ENCODE peak calls at places on chromosome 22, in ten cellular contexts. S is SK-N-SH, V is sigmoid colon, M is prostate gland, I is K562, U is spleen, Q is stomach, G is GM23338, H is breast epithelium, O is H1. P is an unnamed sample.

GRCh38 chr22:38412435-38413084 is 42.4 kb downstream of the KCNJ4 start:
- DNase-seq in Q (no peak), H (peak), G (peak), O (peak), V (peak), I (peak), M (no peak), U (peak), S (peak), P (no peak)

GRCh38 chr22:29569011-29569678 is 11.8 kb downstream of the NIPSNAP1 start:
- DNase-seq in S (no peak), U (no peak), Q (no peak), O (no peak), V (no peak), H (no peak), I (peak), M (no peak), G (no peak), P (no peak)

GRCh38 chr22:38427940-38428339 is 27.1 kb downstream of the KCNJ4 start:
- DNase-seq in V (no peak), M (no peak), Q (no peak), H (no peak), S (no peak), I (no peak), G (no peak), O (no peak), U (no peak), P (no peak)

GRCh38 chr22:24133187-24133965 is 47.9 kb upstream of the SUSD2 start:
- DNase-seq in O (no peak), V (peak), Q (no peak), G (peak), M (no peak), H (no peak), U (no peak), S (no peak), I (no peak), P (no peak)

GRCh38 chr22:23495614-23496444 is 84.3 kb downstream of the IGLL1 start:
- DNase-seq in I (no peak), O (peak), U (peak), H (no peak), M (no peak), Q (no peak), G (no peak), V (no peak), S (no peak), P (no peak)

GRCh38 chr22:24146190-24146616 is 35.1 kb upstream of the SUSD2 start:
- DNase-seq in Q (peak), G (peak), O (peak), V (peak), I (peak), U (peak), M (peak), S (peak), H (no peak), P (peak)

GRCh38 chr22:30016596-30016995 is 63.7 kb upstream of the HORMAD2 start:
- DNase-seq in U (no peak), V (no peak), I (no peak), Q (no peak), G (no peak), M (no peak), H (no peak), O (no peak), S (no peak), P (no peak)

GRCh38 chr22:43173976-43174720 is 12.8 kb downstream of the TTLL12 start:
- DNase-seq in I (no peak), M (no peak), O (no peak), H (no peak), U (peak), G (no peak), Q (no peak), V (no peak), S (no peak), P (no peak)

GRCh38 chr22:17007257-17007656 is 765 bp downstream of the GAB4 start:
- DNase-seq in M (no peak), Q (no peak), U (no peak), O (peak), I (no peak), S (no peak), G (peak), H (no peak), V (no peak), P (no peak)

GRCh38 chr22:21623402-21623970 is 6.3 kb downstream of the YDJC start:
- DNase-seq in I (no peak), U (no peak), S (no peak), Q (no peak), O (no peak), M (no peak), V (no peak), H (no peak), G (no peak), P (no peak)

GRCh38 chr22:45582236-45582954 is 79.7 kb downstream of the FBLN1 start:
- DNase-seq in G (no peak), V (no peak), Q (no peak), M (no peak), S (no peak), I (no peak), O (no peak), U (peak), H (no peak), P (no peak)

GRCh38 chr22:17576475-17576874 is 13.2 kb downstream of the SLC25A18 start:
- DNase-seq in G (peak), O (no peak), V (no peak), U (no peak), Q (no peak), I (peak), M (no peak), H (no peak), S (no peak), P (no peak)

GRCh38 chr22:25726241-25726640 is 15.7 kb upstream of the MYO18B start:
- DNase-seq in O (no peak), U (no peak), Q (no peak), M (no peak), I (peak), V (no peak), G (no peak), H (no peak), S (no peak), P (no peak)

GRCh38 chr22:49101225-49101624 is 726.4 kb downstream of the BRD1 start:
- DNase-seq in Q (no peak), S (no peak), U (peak), I (no peak), O (no peak), G (no peak), M (no peak), V (no peak), H (no peak), P (no peak)

GRCh38 chr22:22759889-22760546 is 115.6 kb downstream of the GGTLC2 start:
- DNase-seq in Q (no peak), U (no peak), M (no peak), O (no peak), V (no peak), S (no peak), G (no peak), H (no peak), I (peak), P (no peak)

GRCh38 chr22:46129390-46130041 is 20.8 kb upstream of the PPARA start:
- DNase-seq in G (no peak), H (no peak), I (no peak), S (no peak), M (no peak), U (peak), V (no peak), O (no peak), Q (no peak), P (no peak)

GRCh38 chr22:30000566-30000965 is 79.7 kb upstream of the HORMAD2 start:
- DNase-seq in I (no peak), O (no peak), G (no peak), S (no peak), H (no peak), U (no peak), V (no peak), Q (no peak), M (no peak), P (no peak)

GRCh38 chr22:23894710-23895598 is 771 bp downstream of the MIF start:
- DNase-seq in G (peak), Q (peak), O (peak), V (peak), H (peak), S (peak), U (peak), I (peak), M (peak), P (peak)

GRCh38 chr22:37552560-37553163 is 7.6 kb upstream of the CDC42EP1 start:
- DNase-seq in I (peak), S (peak), V (no peak), H (no peak), M (no peak), G (peak), O (peak), U (no peak), Q (no peak), P (no peak)

GRCh38 chr22:21917206-21917958 is 35.3 kb downstream of the PPM1F start:
- DNase-seq in H (no peak), G (peak), O (no peak), M (no peak), I (no peak), S (peak), U (no peak), Q (peak), V (no peak), P (no peak)

GRCh38 chr22:37741312-37741795 is 44.5 kb downstream of the TRIOBP start:
- DNase-seq in G (peak), U (no peak), I (no peak), O (peak), H (no peak), V (peak), Q (peak), M (no peak), S (peak), P (peak)

GRCh38 chr22:35510481-35510934 is 30.1 kb upstream of the RASD2 start:
- DNase-seq in G (no peak), U (no peak), I (no peak), O (no peak), Q (no peak), H (no peak), S (no peak), V (no peak), M (no peak), P (no peak)

GRCh38 chr22:38415046-38415445 is 40.0 kb downstream of the KCNJ4 start:
- DNase-seq in M (no peak), V (peak), G (no peak), O (no peak), Q (no peak), H (peak), S (no peak), I (no peak), U (peak), P (no peak)

GRCh38 chr22:38315801-38316339 is 1.4 kb downstream of the CSNK1E start:
- DNase-seq in O (no peak), U (peak), V (no peak), G (no peak), M (no peak), H (no peak), S (no peak), I (no peak), Q (no peak), P (peak)

GRCh38 chr22:35961480-35961902 is 67.1 kb downstream of the RBFOX2 start:
- DNase-seq in U (no peak), H (no peak), G (peak), O (peak), Q (no peak), M (no peak), S (peak), V (peak), I (no peak), P (no peak)

GRCh38 chr22:37274380-37274862 is 7.9 kb upstream of the CYTH4 start:
- DNase-seq in O (no peak), V (peak), M (no peak), G (no peak), H (no peak), U (peak), Q (peak), I (no peak), S (no peak), P (peak)

GRCh38 chr22:37196539-37197450 is 8.7 kb upstream of the C1QTNF6 start:
- DNase-seq in H (peak), S (peak), G (no peak), O (no peak), Q (peak), V (peak), I (no peak), M (peak), U (peak), P (no peak)

GRCh38 chr22:24107668-24108067 is 73.6 kb upstream of the SUSD2 start:
- DNase-seq in M (peak), O (no peak), I (no peak), Q (peak), S (no peak), G (no peak), H (peak), U (no peak), V (peak), P (no peak)

GRCh38 chr22:46798366-46799057 is 36.1 kb downstream of the TBC1D22A start:
- DNase-seq in S (peak), I (peak), H (no peak), Q (peak), M (no peak), G (peak), V (peak), O (peak), U (peak), P (peak)

GRCh38 chr22:41888638-41889200 is 26.2 kb downstream of the SHISA8 start:
- DNase-seq in U (no peak), S (no peak), H (no peak), Q (no peak), M (no peak), I (no peak), O (no peak), G (no peak), V (no peak), P (no peak)

GRCh38 chr22:38034278-38034882 is 22.8 kb upstream of the PICK1 start:
- DNase-seq in Q (peak), V (peak), U (peak), H (peak), G (peak), I (peak), O (peak), S (peak), M (peak), P (peak)

GRCh38 chr22:45966320-45966891 is 10.6 kb downstream of the WNT7B start:
- DNase-seq in O (no peak), M (no peak), S (no peak), U (no peak), I (no peak), G (no peak), V (no peak), H (no peak), Q (no peak), P (peak)

GRCh38 chr22:17952273-17952801 is 72.0 kb downstream of the MICAL3 start:
- DNase-seq in S (no peak), V (peak), G (no peak), O (no peak), M (no peak), I (peak), U (no peak), H (no peak), Q (no peak), P (no peak)

GRCh38 chr22:41478473-41478872 is 9.6 kb downstream of the ACO2 start:
- DNase-seq in S (no peak), H (no peak), O (no peak), U (no peak), G (no peak), I (no peak), M (no peak), V (no peak), Q (no peak), P (no peak)

GRCh38 chr22:19494001-19494560 is 14.4 kb downstream of the CDC45 start:
- DNase-seq in I (no peak), G (no peak), H (no peak), S (no peak), U (no peak), O (no peak), M (no peak), Q (no peak), V (no peak), P (no peak)

GRCh38 chr22:19490628-19491230 is 11.0 kb downstream of the CDC45 start:
- DNase-seq in U (no peak), H (no peak), O (no peak), Q (no peak), G (no peak), V (no peak), M (no peak), S (no peak), I (no peak), P (no peak)

GRCh38 chr22:19492504-19493174 is 12.9 kb downstream of the CDC45 start:
- DNase-seq in Q (no peak), O (no peak), G (no peak), V (no peak), M (no peak), S (no peak), H (no peak), I (no peak), U (no peak), P (no peak)

GRCh38 chr22:19488285-19488684 is 8.6 kb downstream of the CDC45 start:
- DNase-seq in Q (no peak), V (no peak), I (no peak), G (no peak), S (no peak), O (no peak), U (no peak), M (no peak), H (no peak), P (no peak)

DNA sequence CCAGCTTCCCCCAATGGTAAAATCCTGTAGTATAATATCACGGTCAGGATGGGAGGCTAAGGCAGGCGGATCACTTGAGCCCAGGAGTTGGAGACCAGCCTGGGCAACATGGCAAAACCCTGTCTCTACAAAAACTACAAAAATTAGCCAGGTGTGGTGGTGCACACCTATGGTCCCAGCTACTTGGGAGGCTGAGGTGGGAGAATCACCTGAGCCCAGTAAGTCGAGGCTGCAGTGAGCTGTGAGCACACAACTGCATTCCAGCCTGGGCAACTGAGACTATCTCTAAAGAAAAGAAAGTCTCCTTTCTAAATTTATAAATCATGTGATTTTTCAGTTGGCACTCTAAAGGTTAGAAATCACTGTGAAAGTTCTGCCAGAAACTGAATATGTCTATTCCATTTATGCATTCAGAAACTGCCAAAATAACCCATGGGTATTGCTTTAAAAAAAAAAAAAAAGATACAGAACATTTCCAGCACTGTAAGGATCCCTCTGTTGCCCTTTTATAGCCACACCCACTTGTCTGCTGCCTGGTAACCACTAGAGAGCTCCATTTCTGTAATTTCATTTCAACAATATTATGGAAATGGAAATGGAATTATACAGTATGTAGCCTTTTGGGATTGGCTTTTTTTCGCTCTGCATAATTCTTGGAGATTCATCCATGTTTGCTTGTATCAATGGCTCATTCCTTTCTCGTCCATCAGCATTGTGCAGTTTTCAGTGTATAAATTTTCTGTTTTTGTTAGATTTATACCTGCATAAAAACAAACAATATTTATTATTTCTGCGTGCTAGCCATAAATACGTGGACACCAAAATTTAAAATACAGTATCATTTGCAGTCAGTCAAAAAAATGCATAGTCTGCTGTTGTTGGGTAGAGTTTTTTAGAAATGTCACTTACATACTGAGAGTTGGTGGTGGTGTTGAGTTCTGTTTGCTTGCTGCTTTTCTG is 9.4 kb downstream of the CDC45 start:
- DNase-seq in G (no peak), Q (no peak), H (no peak), S (peak), O (no peak), M (no peak), I (no peak), U (no peak), V (no peak), P (no peak)
- TF ChIP-seq CTCF in G (no peak), Q (no peak), H (no peak), S (peak), O (no peak), M (no peak), I (peak), U (no peak), V (no peak), P (no peak)

GRCh38 chr22:19713228-19713627 is 1.1 kb upstream of the SEPTIN5 start:
- DNase-seq in G (no peak), H (no peak), M (no peak), U (peak), S (no peak), I (no peak), O (no peak), V (no peak), Q (no peak), P (no peak)

GRCh38 chr22:19713650-19714319 is 518 bp upstream of the SEPTIN5 start:
- DNase-seq in O (peak), Q (no peak), U (peak), S (peak), H (no peak), M (no peak), V (no peak), I (no peak), G (peak), P (no peak)

GRCh38 chr22:19716041-19716828 is 1.9 kb downstream of the SEPTIN5 start:
- DNase-seq in V (no peak), Q (no peak), O (no peak), H (no peak), I (no peak), G (no peak), S (no peak), U (peak), M (no peak), P (no peak)

GRCh38 chr22:19715286-19715939 is 1.1 kb downstream of the SEPTIN5 start:
- DNase-seq in M (no peak), Q (no peak), G (no peak), O (no peak), I (no peak), U (peak), V (no peak), H (no peak), S (no peak), P (no peak)

GRCh38 chr22:19714320-19715252 is at the start of gene SEPTIN5:
- DNase-seq in S (peak), H (no peak), G (no peak), O (peak), M (no peak), V (no peak), U (peak), Q (no peak), I (peak), P (no peak)
- H3K27ac ChIP-seq in S (peak), H (peak), G (no peak), O (no peak), M (no peak), V (peak), U (no peak), Q (no peak), I (no peak), P (peak)

GRCh38 chr22:32758866-32759385 is 42.6 kb upstream of the TIMP3 start:
- DNase-seq in M (no peak), G (no peak), I (no peak), H (no peak), S (no peak), V (no peak), Q (no peak), O (no peak), U (no peak), P (no peak)

GRCh38 chr22:32760396-32760795 is 41.1 kb upstream of the TIMP3 start:
- DNase-seq in I (no peak), Q (no peak), S (no peak), G (no peak), U (no peak), M (no peak), O (no peak), V (no peak), H (no peak), P (no peak)

GRCh38 chr22:32764330-32765116 is 37.0 kb upstream of the TIMP3 start:
- DNase-seq in H (no peak), Q (no peak), O (no peak), V (peak), U (no peak), G (peak), I (no peak), S (no peak), M (no peak), P (no peak)

GRCh38 chr22:32761251-32761903 is 40.1 kb upstream of the TIMP3 start:
- DNase-seq in V (no peak), H (no peak), Q (no peak), U (no peak), I (no peak), M (no peak), S (no peak), G (no peak), O (no peak), P (no peak)

GRCh38 chr22:32760815-32761214 is 40.7 kb upstream of the TIMP3 start:
- DNase-seq in H (no peak), Q (no peak), G (no peak), O (no peak), U (no peak), S (no peak), V (no peak), I (no peak), M (no peak), P (no peak)
- TF ChIP-seq POLR2AphosphoS5 in H (peak), Q (peak), G (no peak), O (no peak), U (peak), S (no peak), V (peak), I (no peak), M (peak), P (no peak)

GRCh38 chr22:50198624-50199017 is 2.2 kb upstream of the SELENOO start:
- DNase-seq in M (no peak), I (no peak), V (no peak), O (no peak), U (no peak), G (no peak), S (no peak), Q (no peak), H (no peak), P (no peak)
- TF ChIP-seq CTCF in M (no peak), I (no peak), V (no peak), O (no peak), U (no peak), G (no peak), S (no peak), Q (no peak), H (no peak), P (no peak)

GRCh38 chr22:20519558-20519957 is 12.1 kb downstream of the MED15 start:
- DNase-seq in G (no peak), I (no peak), U (no peak), Q (no peak), O (no peak), M (no peak), H (no peak), V (no peak), S (no peak), P (no peak)

GRCh38 chr22:20522134-20522827 is 14.9 kb downstream of the MED15 start:
- DNase-seq in Q (no peak), I (no peak), U (no peak), M (no peak), S (no peak), V (no peak), H (no peak), G (no peak), O (no peak), P (no peak)

GRCh38 chr22:20522828-20523117 is 15.4 kb downstream of the MED15 start:
- DNase-seq in S (no peak), U (no peak), G (no peak), O (no peak), Q (no peak), H (no peak), I (no peak), V (no peak), M (no peak), P (no peak)

GRCh38 chr22:20517841-20518592 is 10.6 kb downstream of the MED15 start:
- DNase-seq in O (no peak), U (no peak), S (no peak), V (no peak), I (no peak), G (no peak), M (no peak), H (no peak), Q (no peak), P (no peak)

GRCh38 chr22:20520093-20520511 is 12.7 kb downstream of the MED15 start:
- DNase-seq in O (no peak), H (no peak), M (no peak), G (no peak), U (no peak), V (no peak), I (no peak), S (no peak), Q (no peak), P (no peak)
- H3K27ac ChIP-seq in O (no peak), H (no peak), M (no peak), G (no peak), U (peak), V (no peak), I (no peak), S (no peak), Q (no peak), P (no peak)

P was measured in HL-60.